ENCODE peak calls at places on chromosome 19, in four cellular contexts. One of them, this sample, is unnamed. For H3K27me3, the result is how much of the 10 kb centered on the place peaks cover.

GRCh38 chr19:2176336-2176994 is 12.7 kb downstream of the DOT1L start:
- DNase-seq in CD8-positive, alpha-beta T cell: no peak
- DNase-seq in body of pancreas: no peak
- DNase-seq in psoas muscle: peak
- DNase-seq in this sample: no peak

GRCh38 chr19:40103600-40103999 is 12.9 kb upstream of the ZNF780A start:
- DNase-seq in CD8-positive, alpha-beta T cell: no peak
- DNase-seq in body of pancreas: no peak
- DNase-seq in psoas muscle: no peak
- DNase-seq in this sample: no peak

GRCh38 chr19:17037966-17038500 is 11.4 kb upstream of the CPAMD8 start:
- DNase-seq in CD8-positive, alpha-beta T cell: no peak
- DNase-seq in body of pancreas: no peak
- DNase-seq in psoas muscle: no peak
- DNase-seq in this sample: peak

GRCh38 chr19:38351865-38352395 is 16.3 kb downstream of the CATSPERG start:
- DNase-seq in CD8-positive, alpha-beta T cell: no peak
- DNase-seq in body of pancreas: no peak
- DNase-seq in psoas muscle: no peak
- DNase-seq in this sample: peak

GRCh38 chr19:5951338-5951861 is 26.5 kb downstream of the RANBP3 start:
- DNase-seq in CD8-positive, alpha-beta T cell: no peak
- DNase-seq in body of pancreas: no peak
- DNase-seq in psoas muscle: no peak
- DNase-seq in this sample: peak

GRCh38 chr19:14347999-14348889 is 33.0 kb upstream of the ADGRE5 start:
- DNase-seq in CD8-positive, alpha-beta T cell: peak
- DNase-seq in body of pancreas: peak
- DNase-seq in psoas muscle: peak
- DNase-seq in this sample: peak

GRCh38 chr19:55441319-55441691 is 1.8 kb downstream of the SHISA7 start:
- DNase-seq in CD8-positive, alpha-beta T cell: no peak
- DNase-seq in body of pancreas: no peak
- DNase-seq in psoas muscle: no peak
- DNase-seq in this sample: peak

GRCh38 chr19:16911046-16911445 is 22.2 kb downstream of the F2RL3 start:
- DNase-seq in CD8-positive, alpha-beta T cell: no peak
- DNase-seq in body of pancreas: no peak
- DNase-seq in psoas muscle: no peak
- DNase-seq in this sample: peak

GRCh38 chr19:57241181-57241580 is 749 bp downstream of the ZNF805 start:
- DNase-seq in CD8-positive, alpha-beta T cell: no peak
- DNase-seq in body of pancreas: no peak
- DNase-seq in psoas muscle: no peak
- DNase-seq in this sample: no peak

GRCh38 chr19:11418518-11419506 is at the start of gene RGL3:
- DNase-seq in CD8-positive, alpha-beta T cell: no peak
- DNase-seq in body of pancreas: peak
- DNase-seq in psoas muscle: peak
- DNase-seq in this sample: peak

GRCh38 chr19:11420894-11421606 is 1.9 kb upstream of the RGL3 start:
- DNase-seq in CD8-positive, alpha-beta T cell: no peak
- DNase-seq in body of pancreas: no peak
- DNase-seq in psoas muscle: peak
- DNase-seq in this sample: peak

GRCh38 chr19:11416346-11417052 is 2.6 kb downstream of the RGL3 start:
- DNase-seq in CD8-positive, alpha-beta T cell: no peak
- DNase-seq in body of pancreas: no peak
- DNase-seq in psoas muscle: no peak
- DNase-seq in this sample: peak

GRCh38 chr19:11420429-11420893 is 1.3 kb upstream of the RGL3 start:
- DNase-seq in CD8-positive, alpha-beta T cell: no peak
- DNase-seq in body of pancreas: peak
- DNase-seq in psoas muscle: peak
- DNase-seq in this sample: peak

GRCh38 chr19:11418166-11418517 is 972 bp downstream of the RGL3 start:
- DNase-seq in CD8-positive, alpha-beta T cell: no peak
- DNase-seq in body of pancreas: no peak
- DNase-seq in psoas muscle: no peak
- DNase-seq in this sample: no peak
- H3K27me3 ChIP-seq in CD8-positive, alpha-beta T cell: under half
- H3K27me3 ChIP-seq in body of pancreas: under half
- H3K27me3 ChIP-seq in psoas muscle: under half
- H3K27me3 ChIP-seq in this sample: half or more

GRCh38 chr19:41311613-41312012 is 1.6 kb downstream of the CCDC97 start:
- DNase-seq in CD8-positive, alpha-beta T cell: no peak
- DNase-seq in body of pancreas: no peak
- DNase-seq in psoas muscle: no peak
- DNase-seq in this sample: no peak
- H3K4me3 ChIP-seq in CD8-positive, alpha-beta T cell: no peak
- H3K4me3 ChIP-seq in body of pancreas: no peak
- H3K4me3 ChIP-seq in psoas muscle: peak
- H3K4me3 ChIP-seq in this sample: no peak

DNA sequence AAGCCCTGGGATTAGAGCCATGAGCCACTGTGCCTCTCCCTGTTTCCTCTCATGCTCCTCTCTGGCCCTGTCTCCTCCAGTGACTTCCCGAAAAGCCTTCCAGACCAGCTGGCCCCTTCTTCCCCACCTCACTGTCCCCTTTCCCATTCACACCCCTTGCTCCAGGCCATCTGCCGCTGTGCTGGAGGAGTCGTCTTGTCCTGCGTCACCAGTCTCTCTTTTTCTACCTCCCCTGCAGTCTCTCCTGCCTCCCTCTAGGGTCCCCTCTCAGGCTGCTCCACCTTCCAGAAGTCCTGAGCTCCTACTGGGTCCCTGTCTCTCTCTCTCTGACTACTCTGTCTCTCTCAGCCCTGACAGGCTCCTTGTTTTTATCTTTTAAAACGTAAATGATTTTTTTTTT is 5.3 kb upstream of the FFAR1 start:
- DNase-seq in CD8-positive, alpha-beta T cell: no peak
- DNase-seq in body of pancreas: peak
- DNase-seq in psoas muscle: no peak
- DNase-seq in this sample: peak
- H3K27me3 ChIP-seq in CD8-positive, alpha-beta T cell: under half
- H3K27me3 ChIP-seq in body of pancreas: under half
- H3K27me3 ChIP-seq in psoas muscle: under half
- H3K27me3 ChIP-seq in this sample: under half

GRCh38 chr19:50648659-50649058 is 586 bp upstream of the C19orf81 start:
- DNase-seq in CD8-positive, alpha-beta T cell: no peak
- DNase-seq in body of pancreas: no peak
- DNase-seq in psoas muscle: no peak
- DNase-seq in this sample: peak

GRCh38 chr19:50647879-50648615 is 1.2 kb upstream of the C19orf81 start:
- DNase-seq in CD8-positive, alpha-beta T cell: no peak
- DNase-seq in body of pancreas: no peak
- DNase-seq in psoas muscle: no peak
- DNase-seq in this sample: no peak

GRCh38 chr19:50644315-50644915 is 4.7 kb upstream of the SYT3 start:
- DNase-seq in CD8-positive, alpha-beta T cell: no peak
- DNase-seq in body of pancreas: no peak
- DNase-seq in psoas muscle: no peak
- DNase-seq in this sample: no peak

GRCh38 chr19:50646074-50646807 is 3.0 kb upstream of the C19orf81 start:
- DNase-seq in CD8-positive, alpha-beta T cell: no peak
- DNase-seq in body of pancreas: no peak
- DNase-seq in psoas muscle: no peak
- DNase-seq in this sample: no peak

DNA sequence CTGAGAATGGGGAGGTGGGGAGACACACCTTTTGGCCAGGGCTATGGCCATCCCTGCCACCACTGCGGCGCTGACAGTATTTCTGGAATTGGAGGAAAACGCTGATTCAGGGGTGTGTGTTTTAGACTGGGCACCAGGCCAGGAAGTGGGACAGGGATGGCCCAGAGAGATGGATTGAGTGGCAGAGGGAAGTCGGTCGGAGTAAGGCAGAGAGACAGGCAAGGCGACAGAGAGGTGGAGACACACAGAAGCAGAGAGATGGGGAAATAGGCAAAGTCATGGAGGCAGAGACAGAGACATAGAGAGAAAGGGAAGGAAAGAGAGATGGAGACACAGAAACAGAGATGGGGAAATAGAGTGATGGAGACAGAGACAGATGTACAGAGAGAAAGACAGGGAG is 4.1 kb upstream of the C19orf81 start:
- DNase-seq in CD8-positive, alpha-beta T cell: no peak
- DNase-seq in body of pancreas: no peak
- DNase-seq in psoas muscle: no peak
- DNase-seq in this sample: no peak
- H3K4me3 ChIP-seq in CD8-positive, alpha-beta T cell: no peak
- H3K4me3 ChIP-seq in body of pancreas: no peak
- H3K4me3 ChIP-seq in psoas muscle: no peak
- H3K4me3 ChIP-seq in this sample: no peak

DNA sequence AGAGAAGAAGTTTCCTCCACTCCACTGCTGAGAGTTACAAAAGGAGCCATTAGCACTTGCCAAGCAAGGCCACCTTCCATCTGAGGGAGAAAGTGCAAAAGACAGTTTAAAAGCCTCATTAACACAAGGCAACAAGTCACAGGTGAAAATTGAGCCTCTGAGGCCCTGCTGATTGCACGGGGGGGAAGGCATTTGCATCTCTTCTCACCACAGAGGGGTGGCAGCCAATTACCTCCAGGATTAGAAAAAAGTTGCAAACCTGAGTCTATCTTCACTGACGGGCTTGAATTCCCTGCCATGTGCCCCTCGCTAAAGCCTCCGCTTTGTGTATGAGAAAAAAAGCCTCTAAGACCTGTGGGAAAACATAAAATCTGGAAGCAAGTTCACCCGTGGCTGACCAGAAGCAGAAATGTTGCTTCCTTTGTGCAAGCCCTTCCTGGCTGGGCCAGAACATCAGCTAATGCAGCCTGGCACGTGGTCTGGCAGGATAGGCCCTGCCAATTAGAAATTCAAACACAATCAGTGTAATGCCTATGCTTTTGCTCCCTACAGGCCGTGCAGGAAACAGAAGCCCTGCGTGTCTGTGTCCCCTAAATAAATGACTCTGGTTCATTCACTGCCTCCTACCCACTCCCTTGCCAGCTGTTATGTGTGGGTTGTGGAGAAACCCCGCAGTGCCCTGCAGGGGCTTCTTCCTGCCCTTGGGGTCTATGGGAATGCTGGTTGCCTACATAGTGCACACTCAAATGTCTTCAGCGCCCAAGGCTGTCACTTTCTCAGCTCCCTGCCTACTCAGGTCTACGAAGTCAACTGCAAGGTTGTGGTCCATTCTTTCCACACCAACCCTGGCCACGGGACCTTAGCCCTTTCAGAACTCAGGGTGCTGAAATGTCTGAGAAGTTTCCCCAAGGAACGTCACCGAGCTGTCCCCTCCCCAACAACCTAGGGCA is 150.2 kb downstream of the UQCRFS1 start:
- DNase-seq in CD8-positive, alpha-beta T cell: no peak
- DNase-seq in body of pancreas: no peak
- DNase-seq in psoas muscle: no peak
- DNase-seq in this sample: peak
- H3K27me3 ChIP-seq in CD8-positive, alpha-beta T cell: under half
- H3K27me3 ChIP-seq in body of pancreas: under half
- H3K27me3 ChIP-seq in psoas muscle: under half
- H3K27me3 ChIP-seq in this sample: under half

DNA sequence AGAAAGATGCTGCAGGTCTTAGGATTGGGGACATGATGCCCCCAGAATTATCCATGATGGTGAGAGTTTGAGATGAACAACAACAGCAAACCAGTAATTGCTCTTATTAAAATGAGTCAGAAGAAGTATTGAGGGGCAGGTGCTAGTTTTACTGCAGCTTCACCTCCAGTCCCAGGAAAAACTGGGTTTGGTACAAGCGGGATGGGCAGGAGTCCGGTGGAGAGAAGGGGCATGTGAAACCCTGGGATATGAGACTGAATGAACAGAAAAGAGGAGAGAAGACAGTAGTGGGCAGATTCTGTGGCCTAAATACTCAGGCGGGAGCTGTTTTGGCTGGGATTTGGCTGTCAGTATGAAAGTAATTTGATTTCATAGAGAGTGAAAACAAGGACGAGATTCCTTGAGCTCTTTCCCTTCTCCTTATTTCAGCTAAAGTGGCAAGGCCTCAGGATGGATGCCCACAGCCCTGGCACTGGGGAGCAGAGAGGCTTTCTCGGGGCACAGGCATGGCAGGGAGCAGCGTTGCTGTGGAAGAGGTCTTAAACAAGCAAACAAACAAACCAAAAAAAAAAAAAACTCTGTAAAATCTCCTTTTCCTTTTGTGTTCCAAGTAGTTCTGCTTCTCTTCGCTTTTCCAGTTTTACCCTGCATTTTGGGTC is 30.7 kb downstream of the NFIX start:
- DNase-seq in CD8-positive, alpha-beta T cell: no peak
- DNase-seq in body of pancreas: no peak
- DNase-seq in psoas muscle: no peak
- DNase-seq in this sample: no peak
- H3K4me3 ChIP-seq in CD8-positive, alpha-beta T cell: no peak
- H3K4me3 ChIP-seq in body of pancreas: no peak
- H3K4me3 ChIP-seq in psoas muscle: peak
- H3K4me3 ChIP-seq in this sample: no peak

GRCh38 chr19:54405628-54406027 is 9.6 kb upstream of the TTYH1 start:
- DNase-seq in CD8-positive, alpha-beta T cell: no peak
- DNase-seq in body of pancreas: no peak
- DNase-seq in psoas muscle: no peak
- DNase-seq in this sample: no peak
- H3K27me3 ChIP-seq in CD8-positive, alpha-beta T cell: under half
- H3K27me3 ChIP-seq in body of pancreas: under half
- H3K27me3 ChIP-seq in psoas muscle: under half
- H3K27me3 ChIP-seq in this sample: under half

DNA sequence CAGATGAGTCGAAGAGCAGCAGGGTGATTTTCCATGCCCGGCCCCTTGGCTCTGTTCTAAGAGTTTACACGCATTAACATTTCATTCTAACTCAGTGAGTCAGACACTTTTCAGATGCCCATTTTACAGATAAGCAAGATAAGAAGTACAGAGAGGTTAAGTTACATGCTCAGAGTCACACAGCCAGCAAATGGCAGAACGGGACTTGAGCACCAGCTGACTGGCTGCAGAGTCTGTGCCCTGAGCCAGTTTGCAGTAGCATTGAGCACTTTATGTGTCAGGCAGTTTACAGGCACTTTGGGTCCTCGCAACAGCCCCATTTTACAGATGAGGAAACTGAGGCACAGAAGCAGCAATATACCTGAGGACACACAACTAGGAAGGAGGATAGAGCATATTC is 19.0 kb downstream of the CCDC8 start:
- DNase-seq in CD8-positive, alpha-beta T cell: no peak
- DNase-seq in body of pancreas: peak
- DNase-seq in psoas muscle: no peak
- DNase-seq in this sample: no peak
- H3K4me3 ChIP-seq in CD8-positive, alpha-beta T cell: no peak
- H3K4me3 ChIP-seq in body of pancreas: no peak
- H3K4me3 ChIP-seq in psoas muscle: no peak
- H3K4me3 ChIP-seq in this sample: no peak

DNA sequence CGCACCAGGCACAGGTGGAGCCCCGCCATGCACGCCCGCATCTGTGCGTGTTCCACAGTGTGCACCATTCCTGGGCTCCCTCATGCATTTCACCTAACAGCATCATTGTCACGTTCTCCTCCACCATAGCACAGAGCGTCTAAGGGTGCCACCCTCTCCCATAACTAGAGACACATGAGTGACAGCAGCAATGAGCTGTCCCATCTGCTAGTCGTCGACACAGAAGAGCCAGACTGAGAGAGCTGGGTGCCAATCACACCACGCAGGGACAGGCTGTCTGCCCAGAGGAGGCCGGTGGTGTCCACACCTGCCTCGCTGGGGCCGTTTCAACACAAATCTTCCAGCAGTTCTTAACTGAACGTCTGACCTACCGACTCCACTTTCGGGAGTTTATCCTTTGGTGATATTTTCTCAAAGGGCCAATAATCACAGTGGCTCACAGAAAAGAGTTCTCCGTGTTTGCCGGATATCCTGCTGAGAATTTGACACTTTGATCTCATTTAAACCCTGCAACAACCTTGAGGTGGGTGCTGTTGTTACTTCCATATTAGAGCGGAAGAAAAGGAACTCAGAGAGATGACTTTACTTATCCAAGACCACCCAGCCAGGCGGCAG is 16.1 kb downstream of the CLEC11A start:
- DNase-seq in CD8-positive, alpha-beta T cell: no peak
- DNase-seq in body of pancreas: no peak
- DNase-seq in psoas muscle: no peak
- DNase-seq in this sample: no peak
- H3K27me3 ChIP-seq in CD8-positive, alpha-beta T cell: under half
- H3K27me3 ChIP-seq in body of pancreas: under half
- H3K27me3 ChIP-seq in psoas muscle: under half
- H3K27me3 ChIP-seq in this sample: under half

This sample was measured in H7.